ENCODE peak calls at places on chromosomes 1 and 21, in nine cellular contexts. One of them, this sample, is unnamed.

GRCh38 chr1:193569696-193570269 is 383.4 kb upstream of the B3GALT2 start:
- DNase-seq in GM19239: no peak
- DNase-seq in NCI-H1105 treated with DMSO at 0.1 percent for 48 hours: no peak
- DNase-seq in neural progenitor cell: no peak
- DNase-seq in T follicular helper cell: no peak
- DNase-seq in globus pallidus: no peak
- DNase-seq in stimulated activated CD4-positive, alpha-beta T cell treated with anti-CD3 and anti-CD28 coated beads, Interleukin-4, amount 100 ng/mL, for 1 hour: no peak
- DNase-seq in amniotic stem cell: peak
- DNase-seq in fibroblast of mammary gland: peak
- DNase-seq in this sample: no peak

GRCh38 chr1:80349218-80349617 is 1342.7 kb upstream of the ADGRL4 start:
- DNase-seq in fibroblast of mammary gland: no peak
- DNase-seq in amniotic stem cell: no peak
- DNase-seq in GM19239: no peak
- DNase-seq in neural progenitor cell: peak
- DNase-seq in NCI-H1105 treated with DMSO at 0.1 percent for 48 hours: no peak
- DNase-seq in T follicular helper cell: no peak
- DNase-seq in globus pallidus: no peak
- DNase-seq in stimulated activated CD4-positive, alpha-beta T cell treated with anti-CD3 and anti-CD28 coated beads, Interleukin-4, amount 100 ng/mL, for 1 hour: no peak
- DNase-seq in this sample: no peak

GRCh38 chr1:39754906-39755504 is 16.1 kb downstream of the OXCT2 start:
- DNase-seq in GM19239: no peak
- DNase-seq in neural progenitor cell: no peak
- DNase-seq in stimulated activated CD4-positive, alpha-beta T cell treated with anti-CD3 and anti-CD28 coated beads, Interleukin-4, amount 100 ng/mL, for 1 hour: no peak
- DNase-seq in NCI-H1105 treated with DMSO at 0.1 percent for 48 hours: no peak
- DNase-seq in fibroblast of mammary gland: peak
- DNase-seq in amniotic stem cell: no peak
- DNase-seq in T follicular helper cell: no peak
- DNase-seq in globus pallidus: no peak
- DNase-seq in this sample: no peak

GRCh38 chr1:151165281-151165737 is 393 bp downstream of the LYSMD1 start:
- DNase-seq in amniotic stem cell: no peak
- DNase-seq in stimulated activated CD4-positive, alpha-beta T cell treated with anti-CD3 and anti-CD28 coated beads, Interleukin-4, amount 100 ng/mL, for 1 hour: peak
- DNase-seq in NCI-H1105 treated with DMSO at 0.1 percent for 48 hours: peak
- DNase-seq in globus pallidus: peak
- DNase-seq in neural progenitor cell: peak
- DNase-seq in fibroblast of mammary gland: peak
- DNase-seq in GM19239: no peak
- DNase-seq in T follicular helper cell: no peak
- DNase-seq in this sample: peak

GRCh38 chr1:118494998-118495397 is 310.0 kb upstream of the SPAG17 start:
- DNase-seq in globus pallidus: no peak
- DNase-seq in amniotic stem cell: no peak
- DNase-seq in neural progenitor cell: no peak
- DNase-seq in T follicular helper cell: no peak
- DNase-seq in stimulated activated CD4-positive, alpha-beta T cell treated with anti-CD3 and anti-CD28 coated beads, Interleukin-4, amount 100 ng/mL, for 1 hour: no peak
- DNase-seq in NCI-H1105 treated with DMSO at 0.1 percent for 48 hours: no peak
- DNase-seq in fibroblast of mammary gland: no peak
- DNase-seq in GM19239: no peak
- DNase-seq in this sample: no peak

GRCh38 chr1:106603616-106604015 is 452.9 kb upstream of the PRMT6 start:
- DNase-seq in GM19239: no peak
- DNase-seq in amniotic stem cell: no peak
- DNase-seq in globus pallidus: no peak
- DNase-seq in NCI-H1105 treated with DMSO at 0.1 percent for 48 hours: no peak
- DNase-seq in stimulated activated CD4-positive, alpha-beta T cell treated with anti-CD3 and anti-CD28 coated beads, Interleukin-4, amount 100 ng/mL, for 1 hour: no peak
- DNase-seq in fibroblast of mammary gland: no peak
- DNase-seq in neural progenitor cell: no peak
- DNase-seq in T follicular helper cell: no peak
- DNase-seq in this sample: no peak

GRCh38 chr1:8790987-8791386 is 26.5 kb downstream of the RERE start:
- DNase-seq in amniotic stem cell: no peak
- DNase-seq in stimulated activated CD4-positive, alpha-beta T cell treated with anti-CD3 and anti-CD28 coated beads, Interleukin-4, amount 100 ng/mL, for 1 hour: no peak
- DNase-seq in NCI-H1105 treated with DMSO at 0.1 percent for 48 hours: no peak
- DNase-seq in GM19239: no peak
- DNase-seq in globus pallidus: no peak
- DNase-seq in fibroblast of mammary gland: no peak
- DNase-seq in neural progenitor cell: no peak
- DNase-seq in T follicular helper cell: no peak
- DNase-seq in this sample: no peak

GRCh38 chr1:1157914-1158710 is 15.6 kb upstream of the TTLL10 start:
- DNase-seq in T follicular helper cell: no peak
- DNase-seq in GM19239: peak
- DNase-seq in amniotic stem cell: no peak
- DNase-seq in neural progenitor cell: peak
- DNase-seq in NCI-H1105 treated with DMSO at 0.1 percent for 48 hours: no peak
- DNase-seq in globus pallidus: peak
- DNase-seq in stimulated activated CD4-positive, alpha-beta T cell treated with anti-CD3 and anti-CD28 coated beads, Interleukin-4, amount 100 ng/mL, for 1 hour: peak
- DNase-seq in fibroblast of mammary gland: peak
- DNase-seq in this sample: peak

GRCh38 chr1:6005276-6005917 is 13.2 kb upstream of the NPHP4 start:
- DNase-seq in GM19239: no peak
- DNase-seq in fibroblast of mammary gland: no peak
- DNase-seq in T follicular helper cell: no peak
- DNase-seq in neural progenitor cell: no peak
- DNase-seq in amniotic stem cell: no peak
- DNase-seq in NCI-H1105 treated with DMSO at 0.1 percent for 48 hours: no peak
- DNase-seq in stimulated activated CD4-positive, alpha-beta T cell treated with anti-CD3 and anti-CD28 coated beads, Interleukin-4, amount 100 ng/mL, for 1 hour: no peak
- DNase-seq in globus pallidus: no peak
- DNase-seq in this sample: no peak

GRCh38 chr1:176560681-176561080 is 97.7 kb downstream of the PAPPA2 start:
- DNase-seq in stimulated activated CD4-positive, alpha-beta T cell treated with anti-CD3 and anti-CD28 coated beads, Interleukin-4, amount 100 ng/mL, for 1 hour: no peak
- DNase-seq in globus pallidus: no peak
- DNase-seq in amniotic stem cell: no peak
- DNase-seq in GM19239: no peak
- DNase-seq in neural progenitor cell: no peak
- DNase-seq in T follicular helper cell: no peak
- DNase-seq in NCI-H1105 treated with DMSO at 0.1 percent for 48 hours: no peak
- DNase-seq in fibroblast of mammary gland: peak
- DNase-seq in this sample: no peak

GRCh38 chr1:198030682-198031081 is 113.5 kb downstream of the LHX9 start:
- DNase-seq in amniotic stem cell: no peak
- DNase-seq in neural progenitor cell: no peak
- DNase-seq in T follicular helper cell: no peak
- DNase-seq in globus pallidus: no peak
- DNase-seq in fibroblast of mammary gland: peak
- DNase-seq in stimulated activated CD4-positive, alpha-beta T cell treated with anti-CD3 and anti-CD28 coated beads, Interleukin-4, amount 100 ng/mL, for 1 hour: no peak
- DNase-seq in GM19239: no peak
- DNase-seq in NCI-H1105 treated with DMSO at 0.1 percent for 48 hours: no peak
- DNase-seq in this sample: no peak

GRCh38 chr1:215241451-215241850 is 158.9 kb downstream of the KCNK2 start:
- DNase-seq in amniotic stem cell: no peak
- DNase-seq in fibroblast of mammary gland: no peak
- DNase-seq in NCI-H1105 treated with DMSO at 0.1 percent for 48 hours: no peak
- DNase-seq in T follicular helper cell: no peak
- DNase-seq in neural progenitor cell: no peak
- DNase-seq in stimulated activated CD4-positive, alpha-beta T cell treated with anti-CD3 and anti-CD28 coated beads, Interleukin-4, amount 100 ng/mL, for 1 hour: no peak
- DNase-seq in globus pallidus: no peak
- DNase-seq in GM19239: no peak
- DNase-seq in this sample: peak

GRCh38 chr1:51697160-51697559 is 80.3 kb downstream of the OSBPL9 start:
- DNase-seq in T follicular helper cell: no peak
- DNase-seq in amniotic stem cell: no peak
- DNase-seq in fibroblast of mammary gland: peak
- DNase-seq in NCI-H1105 treated with DMSO at 0.1 percent for 48 hours: no peak
- DNase-seq in GM19239: no peak
- DNase-seq in stimulated activated CD4-positive, alpha-beta T cell treated with anti-CD3 and anti-CD28 coated beads, Interleukin-4, amount 100 ng/mL, for 1 hour: no peak
- DNase-seq in neural progenitor cell: no peak
- DNase-seq in globus pallidus: no peak
- DNase-seq in this sample: no peak

GRCh38 chr21:45975017-45975595 is 6.5 kb upstream of the COL6A1 start:
- DNase-seq in globus pallidus: no peak
- DNase-seq in stimulated activated CD4-positive, alpha-beta T cell treated with anti-CD3 and anti-CD28 coated beads, Interleukin-4, amount 100 ng/mL, for 1 hour: no peak
- DNase-seq in T follicular helper cell: no peak
- DNase-seq in neural progenitor cell: peak
- DNase-seq in amniotic stem cell: no peak
- DNase-seq in GM19239: no peak
- DNase-seq in fibroblast of mammary gland: peak
- DNase-seq in NCI-H1105 treated with DMSO at 0.1 percent for 48 hours: no peak
- DNase-seq in this sample: peak

GRCh38 chr1:172647110-172647564 is 11.8 kb upstream of the FASLG start:
- DNase-seq in amniotic stem cell: no peak
- DNase-seq in stimulated activated CD4-positive, alpha-beta T cell treated with anti-CD3 and anti-CD28 coated beads, Interleukin-4, amount 100 ng/mL, for 1 hour: no peak
- DNase-seq in fibroblast of mammary gland: no peak
- DNase-seq in T follicular helper cell: no peak
- DNase-seq in NCI-H1105 treated with DMSO at 0.1 percent for 48 hours: no peak
- DNase-seq in neural progenitor cell: no peak
- DNase-seq in globus pallidus: no peak
- DNase-seq in GM19239: no peak
- DNase-seq in this sample: no peak

GRCh38 chr1:30409476-30410152 is 313.8 kb downstream of the MATN1 start:
- DNase-seq in GM19239: no peak
- DNase-seq in fibroblast of mammary gland: no peak
- DNase-seq in neural progenitor cell: no peak
- DNase-seq in stimulated activated CD4-positive, alpha-beta T cell treated with anti-CD3 and anti-CD28 coated beads, Interleukin-4, amount 100 ng/mL, for 1 hour: no peak
- DNase-seq in NCI-H1105 treated with DMSO at 0.1 percent for 48 hours: no peak
- DNase-seq in amniotic stem cell: no peak
- DNase-seq in T follicular helper cell: no peak
- DNase-seq in globus pallidus: no peak
- DNase-seq in this sample: no peak

GRCh38 chr1:51506537-51506936 is 12.5 kb downstream of the EPS15 start:
- DNase-seq in neural progenitor cell: no peak
- DNase-seq in T follicular helper cell: no peak
- DNase-seq in NCI-H1105 treated with DMSO at 0.1 percent for 48 hours: no peak
- DNase-seq in GM19239: no peak
- DNase-seq in stimulated activated CD4-positive, alpha-beta T cell treated with anti-CD3 and anti-CD28 coated beads, Interleukin-4, amount 100 ng/mL, for 1 hour: no peak
- DNase-seq in amniotic stem cell: no peak
- DNase-seq in globus pallidus: peak
- DNase-seq in fibroblast of mammary gland: peak
- DNase-seq in this sample: no peak

This sample was measured in PC-3.